ENCODE peak calls at places on chromosomes 6 and 20, in four cellular contexts. One of them, this sample, is unnamed.

GRCh38 chr6:53410508-53411258 is 61.9 kb upstream of the ELOVL5 start:
- DNase-seq in IMR-90: peak; percentile 33
- DNase-seq in CD8-positive, alpha-beta T cell: peak; percentile 22
- DNase-seq in ovary: peak; percentile 13
- DNase-seq in this sample: no peak

GRCh38 chr20:57656821-57657536 is 36.8 kb upstream of the ZBP1 start:
- DNase-seq in IMR-90: no peak
- DNase-seq in CD8-positive, alpha-beta T cell: no peak
- DNase-seq in ovary: peak; percentile 5
- DNase-seq in this sample: no peak

GRCh38 chr6:133752129-133752528 is 136.8 kb upstream of the TCF21 start:
- DNase-seq in IMR-90: no peak
- DNase-seq in CD8-positive, alpha-beta T cell: no peak
- DNase-seq in ovary: no peak
- DNase-seq in this sample: no peak

GRCh38 chr6:165653196-165653595 is 9.8 kb downstream of the PDE10A start:
- DNase-seq in IMR-90: peak; percentile 40
- DNase-seq in CD8-positive, alpha-beta T cell: no peak
- DNase-seq in ovary: no peak
- DNase-seq in this sample: no peak

GRCh38 chr6:111588366-111588765 is 17.3 kb downstream of the TRAF3IP2 start:
- DNase-seq in IMR-90: no peak
- DNase-seq in CD8-positive, alpha-beta T cell: no peak
- DNase-seq in ovary: no peak
- DNase-seq in this sample: no peak

GRCh38 chr6:10685092-10685769 is 9.2 kb downstream of the C6orf52 start:
- DNase-seq in IMR-90: no peak
- DNase-seq in CD8-positive, alpha-beta T cell: no peak
- DNase-seq in ovary: no peak
- DNase-seq in this sample: no peak

GRCh38 chr6:10540073-10540746 is 19.1 kb downstream of the GCNT2 start:
- DNase-seq in IMR-90: no peak
- DNase-seq in CD8-positive, alpha-beta T cell: no peak
- DNase-seq in ovary: no peak
- DNase-seq in this sample: no peak

GRCh38 chr6:118344014-118344670 is 204.0 kb upstream of the PLN start:
- DNase-seq in IMR-90: peak; percentile 42
- DNase-seq in CD8-positive, alpha-beta T cell: no peak
- DNase-seq in ovary: no peak
- DNase-seq in this sample: no peak

GRCh38 chr20:57672164-57672563 is 37.7 kb downstream of the PMEPA1 start:
- DNase-seq in IMR-90: peak; percentile 10
- DNase-seq in CD8-positive, alpha-beta T cell: no peak
- DNase-seq in ovary: peak; percentile 31
- DNase-seq in this sample: no peak

GRCh38 chr6:43077981-43078411 is 1.9 kb downstream of the PTK7 start:
- DNase-seq in IMR-90: peak; percentile 67
- DNase-seq in CD8-positive, alpha-beta T cell: no peak
- DNase-seq in ovary: no peak
- DNase-seq in this sample: no peak
- TF ChIP-seq CTCF in IMR-90: no peak
- TF ChIP-seq CTCF in CD8-positive, alpha-beta T cell: no peak
- TF ChIP-seq CTCF in ovary: no peak
- TF ChIP-seq CTCF in this sample: peak; percentile 25

GRCh38 chr20:31694842-31695593 is 27.6 kb downstream of the BCL2L1 start:
- DNase-seq in IMR-90: no peak
- DNase-seq in CD8-positive, alpha-beta T cell: no peak
- DNase-seq in ovary: no peak
- DNase-seq in this sample: no peak
- H3K36me3 ChIP-seq in IMR-90: peaks cover 5% of the 10 kb centered on the region
- H3K36me3 ChIP-seq in CD8-positive, alpha-beta T cell: peaks cover 7% of the 10 kb centered on the region
- H3K36me3 ChIP-seq in ovary: no peaks in the 10 kb centered on the region
- H3K36me3 ChIP-seq in this sample: no peaks in the 10 kb centered on the region

DNA sequence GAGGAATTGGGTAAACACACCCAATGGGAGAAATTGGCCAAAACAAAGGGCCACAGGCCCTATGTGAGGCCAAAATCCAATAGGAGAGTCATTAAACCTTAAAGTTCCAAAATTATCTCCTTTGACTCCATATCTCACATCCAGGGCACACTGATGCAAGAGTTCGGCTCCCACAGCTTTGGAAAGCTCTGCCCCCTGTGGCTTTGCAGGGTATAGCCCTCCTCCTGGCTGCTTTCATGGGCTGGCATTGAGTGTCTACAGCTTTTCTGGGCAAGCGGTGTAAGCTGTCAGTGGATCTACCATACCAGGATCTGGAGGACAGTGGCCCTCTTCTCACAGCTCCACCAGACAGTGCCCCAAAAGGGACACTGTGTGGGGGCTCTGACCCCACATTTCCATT is 160.5 kb downstream of the ADGRG6 start:
- DNase-seq in IMR-90: no peak
- DNase-seq in CD8-positive, alpha-beta T cell: no peak
- DNase-seq in ovary: no peak
- DNase-seq in this sample: no peak
- TF ChIP-seq CTCF in IMR-90: no peak
- TF ChIP-seq CTCF in CD8-positive, alpha-beta T cell: no peak
- TF ChIP-seq CTCF in ovary: no peak
- TF ChIP-seq CTCF in this sample: no peak

GRCh38 chr20:2142649-2143048 is 41.0 kb downstream of the STK35 start:
- DNase-seq in IMR-90: no peak
- DNase-seq in CD8-positive, alpha-beta T cell: no peak
- DNase-seq in ovary: no peak
- DNase-seq in this sample: no peak
- H3K36me3 ChIP-seq in IMR-90: peaks cover 13% of the 10 kb centered on the region
- H3K36me3 ChIP-seq in CD8-positive, alpha-beta T cell: peaks cover 23% of the 10 kb centered on the region
- H3K36me3 ChIP-seq in ovary: no peaks in the 10 kb centered on the region
- H3K36me3 ChIP-seq in this sample: peaks cover 10% of the 10 kb centered on the region

GRCh38 chr20:50269111-50270033 is 78.7 kb downstream of the CEBPB start:
- DNase-seq in IMR-90: no peak
- DNase-seq in CD8-positive, alpha-beta T cell: no peak
- DNase-seq in ovary: no peak
- DNase-seq in this sample: no peak

GRCh38 chr20:50271201-50271600 is 80.6 kb downstream of the CEBPB start:
- DNase-seq in IMR-90: no peak
- DNase-seq in CD8-positive, alpha-beta T cell: no peak
- DNase-seq in ovary: no peak
- DNase-seq in this sample: no peak

GRCh38 chr20:50270034-50270395 is 79.4 kb downstream of the CEBPB start:
- DNase-seq in IMR-90: no peak
- DNase-seq in CD8-positive, alpha-beta T cell: no peak
- DNase-seq in ovary: no peak
- DNase-seq in this sample: no peak

GRCh38 chr20:50271674-50272412 is 81.2 kb downstream of the CEBPB start:
- DNase-seq in IMR-90: no peak
- DNase-seq in CD8-positive, alpha-beta T cell: no peak
- DNase-seq in ovary: no peak
- DNase-seq in this sample: no peak

GRCh38 chr20:50270569-50270968 is 79.9 kb downstream of the CEBPB start:
- DNase-seq in IMR-90: no peak
- DNase-seq in CD8-positive, alpha-beta T cell: no peak
- DNase-seq in ovary: no peak
- DNase-seq in this sample: no peak
- TF ChIP-seq CTCF in IMR-90: no peak
- TF ChIP-seq CTCF in CD8-positive, alpha-beta T cell: no peak
- TF ChIP-seq CTCF in ovary: no peak
- TF ChIP-seq CTCF in this sample: no peak

DNA sequence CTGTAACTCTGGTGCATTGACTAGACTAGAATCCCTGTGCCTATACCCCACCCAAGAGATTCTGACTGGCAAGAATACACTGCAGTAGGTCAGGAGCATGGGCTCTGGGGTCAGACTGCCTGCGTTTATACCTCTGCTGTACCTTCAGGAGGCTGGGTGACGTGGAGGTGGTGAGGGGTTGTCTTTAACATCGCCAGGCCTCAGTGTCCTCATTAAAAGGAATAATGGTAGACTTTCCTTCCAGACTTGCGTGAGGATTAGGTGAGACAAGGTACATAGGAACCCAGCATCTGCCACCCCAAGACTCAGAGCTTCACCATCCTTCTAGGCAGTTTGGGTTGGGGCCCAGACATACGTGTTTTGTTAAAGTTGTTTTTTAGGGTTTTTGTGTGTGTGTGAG is 44.3 kb downstream of the TM9SF4 start:
- DNase-seq in IMR-90: no peak
- DNase-seq in CD8-positive, alpha-beta T cell: no peak
- DNase-seq in ovary: no peak
- DNase-seq in this sample: no peak
- H3K36me3 ChIP-seq in IMR-90: peaks cover 59% of the 10 kb centered on the region
- H3K36me3 ChIP-seq in CD8-positive, alpha-beta T cell: peaks cover 42% of the 10 kb centered on the region
- H3K36me3 ChIP-seq in ovary: no peaks in the 10 kb centered on the region
- H3K36me3 ChIP-seq in this sample: peaks cover 26% of the 10 kb centered on the region

DNA sequence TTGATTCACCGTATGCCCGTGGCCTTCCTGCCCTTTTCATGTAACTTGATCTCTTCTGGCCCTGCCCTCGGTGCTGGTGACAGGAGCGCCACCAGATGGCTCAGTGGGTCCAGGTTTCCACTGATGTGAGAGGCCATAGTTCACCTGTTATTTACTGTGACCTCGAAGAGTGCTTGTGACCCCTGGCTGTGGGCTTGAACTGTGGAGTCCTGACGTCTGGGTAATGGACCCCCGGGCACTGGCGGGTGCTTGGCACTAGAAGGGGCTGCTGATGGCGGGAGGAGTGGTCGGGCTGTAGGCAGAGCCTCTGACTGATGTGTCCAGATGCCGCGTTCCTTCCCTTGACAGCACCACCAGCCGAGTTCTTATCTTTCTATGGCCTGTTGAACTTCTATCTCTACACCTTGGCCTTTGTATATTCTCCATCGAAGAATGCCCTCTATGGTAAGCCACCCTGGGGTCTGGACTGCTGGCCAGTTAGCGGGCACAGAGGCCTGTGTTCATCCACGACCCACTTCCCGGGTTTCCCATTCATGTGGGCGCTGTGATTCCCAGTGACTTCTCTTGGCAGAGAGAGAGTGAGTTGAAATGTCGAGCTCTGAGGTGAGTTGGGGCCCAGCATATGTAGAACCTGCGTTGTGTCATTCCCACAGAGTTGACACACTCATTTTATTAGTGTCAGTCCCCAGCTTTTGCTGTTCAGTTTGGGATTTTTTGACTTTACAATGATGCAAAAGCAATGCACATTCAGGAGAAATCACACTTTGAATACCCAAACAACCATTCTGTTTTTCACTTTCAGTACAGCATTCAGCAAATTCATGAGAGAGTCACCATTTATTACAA is 14.9 kb downstream of the DYNLT1 start:
- DNase-seq in IMR-90: no peak
- DNase-seq in CD8-positive, alpha-beta T cell: no peak
- DNase-seq in ovary: no peak
- DNase-seq in this sample: no peak
- TF ChIP-seq CTCF in IMR-90: peak; percentile 14
- TF ChIP-seq CTCF in CD8-positive, alpha-beta T cell: peak; percentile 27
- TF ChIP-seq CTCF in ovary: no peak
- TF ChIP-seq CTCF in this sample: no peak

GRCh38 chr20:417801-418342 is 9.8 kb downstream of the RBCK1 start:
- DNase-seq in IMR-90: no peak
- DNase-seq in CD8-positive, alpha-beta T cell: no peak
- DNase-seq in ovary: no peak
- DNase-seq in this sample: no peak

GRCh38 chr20:415820-416322 is 7.8 kb downstream of the RBCK1 start:
- DNase-seq in IMR-90: no peak
- DNase-seq in CD8-positive, alpha-beta T cell: no peak
- DNase-seq in ovary: no peak
- DNase-seq in this sample: no peak

GRCh38 chr20:412081-412480 is 4.0 kb downstream of the RBCK1 start:
- DNase-seq in IMR-90: no peak
- DNase-seq in CD8-positive, alpha-beta T cell: no peak
- DNase-seq in ovary: no peak
- DNase-seq in this sample: no peak

GRCh38 chr20:416950-417800 is 9.1 kb downstream of the RBCK1 start:
- DNase-seq in IMR-90: no peak
- DNase-seq in CD8-positive, alpha-beta T cell: no peak
- DNase-seq in ovary: no peak
- DNase-seq in this sample: no peak

GRCh38 chr20:414161-414560 is 6.1 kb downstream of the RBCK1 start:
- DNase-seq in IMR-90: no peak
- DNase-seq in CD8-positive, alpha-beta T cell: no peak
- DNase-seq in ovary: no peak
- DNase-seq in this sample: no peak
- H3K36me3 ChIP-seq in IMR-90: peaks cover 28% of the 10 kb centered on the region
- H3K36me3 ChIP-seq in CD8-positive, alpha-beta T cell: peaks cover 15% of the 10 kb centered on the region
- H3K36me3 ChIP-seq in ovary: no peaks in the 10 kb centered on the region
- H3K36me3 ChIP-seq in this sample: peaks cover 17% of the 10 kb centered on the region

GRCh38 chr6:168071620-168072019 is 7.4 kb downstream of the FRMD1 start:
- DNase-seq in IMR-90: no peak
- DNase-seq in CD8-positive, alpha-beta T cell: no peak
- DNase-seq in ovary: no peak
- DNase-seq in this sample: no peak
- TF ChIP-seq CTCF in IMR-90: no peak
- TF ChIP-seq CTCF in CD8-positive, alpha-beta T cell: no peak
- TF ChIP-seq CTCF in ovary: no peak
- TF ChIP-seq CTCF in this sample: no peak